ENCODE peak calls at places on chromosomes 11 and 22, in nine cellular contexts. O is RCC 7860; S is G401; N is CD4-positive, CD25-positive, alpha-beta regulatory T cell; I is activated T-cell treated with anti-CD3 and anti-CD28 coated beads for 24 hours; M is NCI-H510A treated with DMSO at 0.1 percent for 48 hours; C is frontal cortex; D is fibroblast of gingiva; Z is NCI-H2171 treated with DMSO at 0.1 percent for 48 hours. J is an unnamed sample.

GRCh38 chr11:32164836-32165235 is 74.0 kb downstream of the RCN1 start:
- DNase-seq in Z (no peak), N (no peak), D (no peak), M (no peak), O (no peak), I (no peak), S (peak), C (no peak), J (no peak)

GRCh38 chr22:30650508-30651116 is 15.0 kb downstream of the SLC35E4 start:
- DNase-seq in O (no peak), D (no peak), N (no peak), I (no peak), Z (no peak), C (peak), S (no peak), M (no peak), J (no peak)

GRCh38 chr11:73372371-73372993 is 3.7 kb upstream of the RELT start:
- DNase-seq in Z (no peak), O (peak), I (no peak), N (no peak), M (no peak), C (no peak), D (no peak), S (no peak), J (no peak)

GRCh38 chr11:84720706-84721402 is 906.3 kb downstream of the DLG2 start:
- DNase-seq in Z (no peak), M (peak), S (peak), D (no peak), C (no peak), O (no peak), N (no peak), I (no peak), J (no peak)

GRCh38 chr11:45905095-45905494 is 2.0 kb downstream of the FREY1 start:
- DNase-seq in S (no peak), I (no peak), C (no peak), Z (no peak), O (no peak), N (no peak), D (no peak), M (no peak), J (no peak)

GRCh38 chr11:132114185-132114584 is 743.8 kb downstream of the NTM start:
- DNase-seq in S (peak), Z (no peak), N (no peak), I (no peak), O (no peak), D (peak), M (peak), C (no peak), J (no peak)

GRCh38 chr22:22772883-22773282 is 114.7 kb upstream of the IGLL5 start:
- DNase-seq in N (no peak), S (no peak), M (no peak), O (no peak), C (no peak), Z (no peak), I (no peak), D (no peak), J (no peak)

GRCh38 chr22:29225422-29226090 is 19.9 kb downstream of the EMID1 start:
- DNase-seq in C (no peak), N (no peak), M (no peak), S (no peak), Z (peak), I (no peak), O (no peak), D (no peak), J (no peak)

GRCh38 chr11:103051986-103052385 is 40.0 kb downstream of the DCUN1D5 start:
- DNase-seq in N (no peak), I (no peak), D (peak), C (no peak), Z (no peak), M (no peak), O (peak), S (no peak), J (peak)

GRCh38 chr11:26225643-26226042 is 106.3 kb upstream of the ANO3 start:
- DNase-seq in Z (no peak), M (no peak), D (no peak), O (no peak), I (no peak), C (no peak), S (no peak), N (no peak), J (no peak)

GRCh38 chr11:111372538-111372937 is 6.5 kb downstream of the POU2AF1 start:
- DNase-seq in M (no peak), Z (peak), I (no peak), S (no peak), C (no peak), D (no peak), N (no peak), O (no peak), J (no peak)

GRCh38 chr11:115503083-115503885 is 931 bp downstream of the CADM1 start:
- DNase-seq in D (peak), N (peak), O (peak), S (peak), M (peak), I (no peak), Z (peak), C (peak), J (peak)

GRCh38 chr11:6855971-6856542 is 6.8 kb upstream of the OR10A2 start:
- DNase-seq in C (no peak), I (no peak), N (no peak), M (no peak), S (peak), D (peak), O (peak), Z (no peak), J (no peak)

GRCh38 chr11:9726313-9727022 is 62.6 kb downstream of the SWAP70 start:
- DNase-seq in C (no peak), D (no peak), N (no peak), O (peak), I (no peak), M (no peak), S (no peak), Z (no peak), J (peak)

GRCh38 chr11:104075716-104076115 is 39.3 kb downstream of the DDI1 start:
- DNase-seq in N (no peak), M (no peak), I (no peak), S (no peak), Z (no peak), D (no peak), O (no peak), C (no peak), J (no peak)

GRCh38 chr11:46222485-46223251 is 54.8 kb upstream of the CREB3L1 start:
- DNase-seq in C (no peak), M (no peak), O (no peak), Z (no peak), D (no peak), I (no peak), N (no peak), S (no peak), J (no peak)

GRCh38 chr11:8263109-8263768 is 439 bp downstream of the LMO1 start:
- DNase-seq in M (peak), Z (peak), I (no peak), N (no peak), O (no peak), S (peak), D (no peak), C (no peak), J (no peak)

GRCh38 chr22:36252754-36253522 is at the start of gene APOL1:
- DNase-seq in C (no peak), N (peak), O (peak), D (peak), S (no peak), I (peak), Z (no peak), M (no peak), J (peak)

GRCh38 chr11:67484847-67485311 is 2.1 kb downstream of the AIP start:
- DNase-seq in I (peak), M (no peak), Z (no peak), N (peak), C (no peak), S (no peak), D (no peak), O (no peak), J (no peak)

GRCh38 chr11:82927264-82927880 is 25.8 kb downstream of the DDIAS start:
- DNase-seq in M (peak), C (peak), N (peak), O (peak), S (peak), D (peak), Z (peak), I (no peak), J (peak)

GRCh38 chr11:68826726-68827125 is 15.0 kb downstream of the CPT1A start:
- DNase-seq in D (no peak), M (no peak), C (no peak), Z (no peak), S (no peak), N (no peak), O (no peak), I (no peak), J (no peak)

GRCh38 chr11:57641426-57641825 is 8.3 kb downstream of the YPEL4 start:
- DNase-seq in D (peak), I (no peak), C (peak), M (peak), S (peak), N (no peak), O (peak), Z (peak), J (peak)

GRCh38 chr22:46852771-46853170 is 90.3 kb downstream of the TBC1D22A start:
- DNase-seq in Z (no peak), C (no peak), S (no peak), I (no peak), D (no peak), M (no peak), N (no peak), O (no peak), J (no peak)

GRCh38 chr22:22103078-22103593 is 120.5 kb upstream of the TOP3B start:
- DNase-seq in N (no peak), I (no peak), O (no peak), S (no peak), M (no peak), C (no peak), D (no peak), Z (no peak), J (no peak)

GRCh38 chr11:69703711-69704507 is at the start of gene FGF19:
- DNase-seq in S (no peak), M (no peak), N (no peak), I (no peak), Z (peak), C (peak), O (no peak), D (no peak), J (no peak)